ENCODE peak calls at places on chromosomes 6 and 20, in ten cellular contexts. D, K, J, X, F, Q, E, B, L and N are unnamed samples.

GRCh38 chr20:36845288-36845969 is 30.5 kb upstream of the TLDC2 start:
- DNase-seq in D (peak; percentile 95), K (no peak), J (no peak), X (no peak), F (no peak), Q (no peak), E (no peak), B (no peak), L (no peak), N (no peak)

GRCh38 chr6:72890671-72891070 is 268.8 kb downstream of the KCNQ5 start:
- DNase-seq in D (no peak), K (no peak), J (no peak), X (no peak), F (peak; percentile 8), Q (no peak), E (no peak), B (no peak), L (no peak), N (no peak)

GRCh38 chr6:27332692-27333641 is 20.9 kb upstream of the POM121L2 start:
- DNase-seq in D (peak; percentile 71), K (peak; percentile 55), J (no peak), X (no peak), F (peak; percentile 78), Q (peak; percentile 89), E (peak; percentile 21), B (peak; percentile 68), L (peak; percentile 42), N (peak; percentile 42)

GRCh38 chr20:9344080-9344920 is 170.1 kb upstream of the LAMP5 start:
- DNase-seq in D (no peak), K (no peak), J (no peak), X (no peak), F (peak; percentile 57), Q (peak; percentile 47), E (no peak), B (no peak), L (no peak), N (no peak)

GRCh38 chr20:1297486-1297885 is 31.4 kb downstream of the SNPH start:
- DNase-seq in D (no peak), K (no peak), J (no peak), X (no peak), F (no peak), Q (no peak), E (no peak), B (no peak), L (no peak), N (no peak)

GRCh38 chr6:157841211-157841840 is 18.3 kb downstream of the SNX9 start:
- DNase-seq in D (no peak), K (no peak), J (no peak), X (no peak), F (no peak), Q (peak; percentile 61), E (no peak), B (no peak), L (no peak), N (no peak)

GRCh38 chr6:151149788-151150187 is 90.0 kb upstream of the AKAP12 start:
- DNase-seq in D (no peak), K (no peak), J (no peak), X (no peak), F (no peak), Q (no peak), E (no peak), B (no peak), L (no peak), N (no peak)

GRCh38 chr20:58421497-58421850 is 32.4 kb downstream of the VAPB start:
- DNase-seq in D (no peak), K (no peak), J (no peak), X (peak; percentile 80), F (no peak), Q (no peak), E (no peak), B (no peak), L (no peak), N (no peak)

GRCh38 chr6:39791311-39791710 is 865 bp upstream of the DAAM2 start:
- DNase-seq in D (peak; percentile 27), K (no peak), J (no peak), X (peak; percentile 2), F (peak; percentile 21), Q (no peak), E (no peak), B (no peak), L (no peak), N (no peak)

GRCh38 chr6:143529095-143529494 is 17.6 kb upstream of the FUCA2 start:
- DNase-seq in D (no peak), K (no peak), J (no peak), X (peak; percentile 25), F (peak; percentile 28), Q (no peak), E (no peak), B (peak; percentile 36), L (no peak), N (no peak)